ENCODE peak calls at places on chromosomes 11 and 22, in five cellular contexts. One of them, this sample, is unnamed.

GRCh38 chr11:116180806-116181600 is 591.8 kb downstream of the BUD13 start:
- DNase-seq in pancreas: no peak
- DNase-seq in mesendoderm: no peak
- DNase-seq in ovary: no peak
- DNase-seq in fibroblast of lung: no peak
- DNase-seq in this sample: no peak

GRCh38 chr11:8092587-8093424 is 11.8 kb downstream of the TUB start:
- DNase-seq in pancreas: no peak
- DNase-seq in mesendoderm: peak; percentile 82
- DNase-seq in ovary: peak; percentile 65
- DNase-seq in fibroblast of lung: peak; percentile 70
- DNase-seq in this sample: peak; percentile 77

GRCh38 chr11:114384487-114384886 is 15.8 kb downstream of the C11orf71 start:
- DNase-seq in ovary: no peak
- DNase-seq in mesendoderm: no peak
- DNase-seq in fibroblast of lung: no peak
- DNase-seq in pancreas: no peak
- DNase-seq in this sample: no peak

GRCh38 chr11:81497202-81497804 is 1236.4 kb downstream of the FAM181B start:
- DNase-seq in pancreas: no peak
- DNase-seq in ovary: no peak
- DNase-seq in fibroblast of lung: peak; percentile 57
- DNase-seq in mesendoderm: peak; percentile 55
- DNase-seq in this sample: no peak

GRCh38 chr11:134916829-134917228 is 504.8 kb upstream of the B3GAT1 start:
- DNase-seq in mesendoderm: no peak
- DNase-seq in ovary: no peak
- DNase-seq in fibroblast of lung: no peak
- DNase-seq in pancreas: no peak
- DNase-seq in this sample: no peak

GRCh38 chr11:65498042-65498726 is 661 bp upstream of the MALAT1 start:
- DNase-seq in mesendoderm: peak; percentile 70
- DNase-seq in pancreas: peak; percentile 70
- DNase-seq in fibroblast of lung: peak; percentile 79
- DNase-seq in ovary: peak; percentile 49
- DNase-seq in this sample: peak; percentile 66

GRCh38 chr11:80136991-80137390 is 696.2 kb upstream of the TENM4 start:
- DNase-seq in ovary: no peak
- DNase-seq in mesendoderm: no peak
- DNase-seq in fibroblast of lung: no peak
- DNase-seq in pancreas: no peak
- DNase-seq in this sample: no peak

GRCh38 chr22:36017661-36018091 is 10.9 kb downstream of the RBFOX2 start:
- DNase-seq in mesendoderm: peak; percentile 61
- DNase-seq in ovary: no peak
- DNase-seq in pancreas: no peak
- DNase-seq in fibroblast of lung: no peak
- DNase-seq in this sample: no peak

GRCh38 chr22:25709758-25710157 is 32.2 kb upstream of the MYO18B start:
- DNase-seq in pancreas: no peak
- DNase-seq in ovary: no peak
- DNase-seq in fibroblast of lung: no peak
- DNase-seq in mesendoderm: no peak
- DNase-seq in this sample: no peak

GRCh38 chr22:31282748-31283468 is 9.4 kb downstream of the PIK3IP1 start:
- DNase-seq in fibroblast of lung: no peak
- DNase-seq in mesendoderm: no peak
- DNase-seq in ovary: no peak
- DNase-seq in pancreas: peak; percentile 14
- DNase-seq in this sample: no peak

GRCh38 chr11:115659061-115659963 is 155.1 kb upstream of the CADM1 start:
- DNase-seq in fibroblast of lung: peak; percentile 24
- DNase-seq in ovary: no peak
- DNase-seq in pancreas: peak; percentile 68
- DNase-seq in mesendoderm: peak; percentile 42
- DNase-seq in this sample: peak; percentile 35

GRCh38 chr11:96708469-96708868 is 318.7 kb downstream of the JRKL start:
- DNase-seq in pancreas: no peak
- DNase-seq in ovary: no peak
- DNase-seq in fibroblast of lung: no peak
- DNase-seq in mesendoderm: no peak
- DNase-seq in this sample: no peak

GRCh38 chr22:22883090-22883727 is 4.4 kb upstream of the IGLL5 start:
- DNase-seq in fibroblast of lung: no peak
- DNase-seq in ovary: no peak
- DNase-seq in pancreas: no peak
- DNase-seq in mesendoderm: no peak
- DNase-seq in this sample: no peak
- H3K27me3 ChIP-seq in fibroblast of lung: no peaks in the 10 kb centered on the region
- H3K27me3 ChIP-seq in ovary: no peaks in the 10 kb centered on the region
- H3K27me3 ChIP-seq in pancreas: no peaks in the 10 kb centered on the region
- H3K27me3 ChIP-seq in mesendoderm: no peaks in the 10 kb centered on the region
- H3K27me3 ChIP-seq in this sample: no peaks in the 10 kb centered on the region

DNA sequence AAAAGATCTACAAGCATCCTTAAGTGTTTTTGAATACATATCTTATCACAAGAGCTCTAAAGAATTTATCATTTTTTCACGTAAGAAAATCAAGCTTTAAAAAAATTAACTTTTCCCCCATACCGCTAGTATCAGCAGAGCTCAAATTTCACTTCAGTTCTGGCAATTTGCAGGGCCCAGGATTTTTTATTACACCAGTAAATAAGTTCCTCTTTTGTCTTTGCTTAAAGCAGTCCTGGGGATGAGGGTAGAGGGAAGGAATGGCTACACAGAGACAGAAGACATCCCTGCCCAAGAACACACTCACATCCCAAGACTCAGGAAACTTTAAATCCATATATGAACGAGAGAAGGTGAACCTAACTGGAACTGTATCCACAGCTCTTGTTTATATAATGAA is 22.6 kb upstream of the SORL1 start:
- DNase-seq in fibroblast of lung: no peak
- DNase-seq in pancreas: no peak
- DNase-seq in ovary: no peak
- DNase-seq in mesendoderm: no peak
- DNase-seq in this sample: no peak
- H3K27ac ChIP-seq in fibroblast of lung: no peak overlapping the region
- H3K27ac ChIP-seq in pancreas: no peak overlapping the region
- H3K27ac ChIP-seq in ovary: no peak overlapping the region
- H3K27ac ChIP-seq in mesendoderm: no peak overlapping the region
- H3K27ac ChIP-seq in this sample: no peak overlapping the region

DNA sequence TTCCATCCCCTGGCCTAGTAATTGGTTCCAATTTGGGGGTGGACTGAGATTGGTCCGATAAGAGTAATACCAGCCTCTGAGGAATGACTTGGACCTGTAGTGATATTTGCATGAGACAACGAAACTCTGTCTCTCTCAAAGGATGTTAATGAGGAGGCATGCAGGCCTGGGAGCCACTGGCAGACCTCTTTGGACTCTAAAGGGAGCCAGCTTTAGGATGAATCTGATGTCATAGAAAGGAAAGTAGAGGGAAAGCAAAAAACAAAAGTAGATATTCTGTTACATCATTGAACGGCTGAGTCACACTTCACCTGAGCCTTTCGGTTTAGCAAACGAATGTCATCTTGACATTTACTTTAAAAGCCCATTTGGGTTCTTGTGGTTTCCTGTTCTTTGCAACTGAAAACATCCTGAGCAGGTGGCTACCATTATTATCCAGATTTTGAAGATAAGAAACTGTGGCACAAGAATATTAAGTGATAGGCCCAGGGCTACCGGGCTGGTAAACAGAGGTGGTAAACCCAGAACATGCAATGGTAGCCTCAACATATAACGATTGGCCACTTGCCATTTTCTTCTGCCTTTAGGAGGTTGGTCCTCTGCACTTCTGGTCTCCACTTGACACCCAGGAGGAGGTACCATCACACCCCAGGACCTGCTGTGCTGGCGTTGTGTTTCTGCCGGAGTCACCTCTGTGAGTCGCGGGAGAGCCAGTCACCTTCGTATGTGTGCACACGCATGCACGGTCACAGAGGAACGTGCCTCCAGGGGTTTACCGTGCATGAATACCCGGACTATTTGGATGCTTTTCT is 42.7 kb downstream of the RTL6 start:
- DNase-seq in fibroblast of lung: no peak
- DNase-seq in mesendoderm: no peak
- DNase-seq in ovary: no peak
- DNase-seq in pancreas: no peak
- DNase-seq in this sample: no peak
- H3K27me3 ChIP-seq in fibroblast of lung: no peaks in the 10 kb centered on the region
- H3K27me3 ChIP-seq in mesendoderm: no peaks in the 10 kb centered on the region
- H3K27me3 ChIP-seq in ovary: no peaks in the 10 kb centered on the region
- H3K27me3 ChIP-seq in pancreas: no peaks in the 10 kb centered on the region
- H3K27me3 ChIP-seq in this sample: no peaks in the 10 kb centered on the region

GRCh38 chr11:128519353-128519752 is 68.0 kb downstream of the ETS1 start:
- DNase-seq in ovary: no peak
- DNase-seq in mesendoderm: no peak
- DNase-seq in fibroblast of lung: peak; percentile 31
- DNase-seq in pancreas: no peak
- DNase-seq in this sample: no peak

GRCh38 chr11:128520206-128520885 is 67.0 kb downstream of the ETS1 start:
- DNase-seq in mesendoderm: no peak
- DNase-seq in ovary: no peak
- DNase-seq in fibroblast of lung: peak; percentile 32
- DNase-seq in pancreas: no peak
- DNase-seq in this sample: no peak

GRCh38 chr11:128517457-128518230 is 69.7 kb downstream of the ETS1 start:
- DNase-seq in pancreas: no peak
- DNase-seq in mesendoderm: no peak
- DNase-seq in ovary: no peak
- DNase-seq in fibroblast of lung: no peak
- DNase-seq in this sample: no peak

GRCh38 chr11:128516886-128517285 is 70.5 kb downstream of the ETS1 start:
- DNase-seq in ovary: no peak
- DNase-seq in mesendoderm: no peak
- DNase-seq in fibroblast of lung: no peak
- DNase-seq in pancreas: no peak
- DNase-seq in this sample: no peak

GRCh38 chr11:128518493-128519207 is 68.7 kb downstream of the ETS1 start:
- DNase-seq in fibroblast of lung: peak; percentile 38
- DNase-seq in pancreas: no peak
- DNase-seq in ovary: no peak
- DNase-seq in mesendoderm: no peak
- DNase-seq in this sample: no peak
- H3K27ac ChIP-seq in fibroblast of lung: peak overlapping the region; percentile 99
- H3K27ac ChIP-seq in pancreas: peak overlapping the region; percentile 41
- H3K27ac ChIP-seq in ovary: no peak overlapping the region
- H3K27ac ChIP-seq in mesendoderm: no peak overlapping the region
- H3K27ac ChIP-seq in this sample: peak overlapping the region; percentile 96